ENCODE peak calls at places on chromosome 21, in five cellular contexts. One of them, this sample, is unnamed.

GRCh38 chr21:42097860-42098259 is 26.7 kb downstream of the UMODL1 start:
- DNase-seq in AG04450: peak; percentile 96
- DNase-seq in BE2C: no peak
- DNase-seq in activated CD4-positive, alpha-beta T cell treated with anti-CD3 and anti-CD28 coated beads, Interleukin-2, amount 50 U/mL, for 1 hour: no peak
- DNase-seq in activated CD4-positive, CD25-positive, alpha-beta regulatory T cell: no peak
- DNase-seq in this sample: peak; percentile 75

GRCh38 chr21:36589352-36589971 is 109.5 kb upstream of the SIM2 start:
- DNase-seq in AG04450: no peak
- DNase-seq in BE2C: peak; percentile 42
- DNase-seq in activated CD4-positive, alpha-beta T cell treated with anti-CD3 and anti-CD28 coated beads, Interleukin-2, amount 50 U/mL, for 1 hour: no peak
- DNase-seq in activated CD4-positive, CD25-positive, alpha-beta regulatory T cell: peak; percentile 5
- DNase-seq in this sample: peak; percentile 14

GRCh38 chr21:38334866-38335265 is 78.1 kb downstream of the KCNJ15 start:
- DNase-seq in AG04450: no peak
- DNase-seq in BE2C: no peak
- DNase-seq in activated CD4-positive, alpha-beta T cell treated with anti-CD3 and anti-CD28 coated beads, Interleukin-2, amount 50 U/mL, for 1 hour: no peak
- DNase-seq in activated CD4-positive, CD25-positive, alpha-beta regulatory T cell: no peak
- DNase-seq in this sample: no peak

GRCh38 chr21:36874665-36875064 is 91.8 kb downstream of the HLCS start:
- DNase-seq in AG04450: no peak
- DNase-seq in BE2C: no peak
- DNase-seq in activated CD4-positive, alpha-beta T cell treated with anti-CD3 and anti-CD28 coated beads, Interleukin-2, amount 50 U/mL, for 1 hour: no peak
- DNase-seq in activated CD4-positive, CD25-positive, alpha-beta regulatory T cell: no peak
- DNase-seq in this sample: no peak

GRCh38 chr21:38913120-38913975 is 107.6 kb downstream of the ETS2 start:
- DNase-seq in AG04450: peak; percentile 36
- DNase-seq in BE2C: peak; percentile 35
- DNase-seq in activated CD4-positive, alpha-beta T cell treated with anti-CD3 and anti-CD28 coated beads, Interleukin-2, amount 50 U/mL, for 1 hour: peak; percentile 3
- DNase-seq in activated CD4-positive, CD25-positive, alpha-beta regulatory T cell: no peak
- DNase-seq in this sample: no peak

GRCh38 chr21:14923468-14923867 is 141.3 kb downstream of the NRIP1 start:
- DNase-seq in AG04450: no peak
- DNase-seq in BE2C: no peak
- DNase-seq in activated CD4-positive, alpha-beta T cell treated with anti-CD3 and anti-CD28 coated beads, Interleukin-2, amount 50 U/mL, for 1 hour: no peak
- DNase-seq in activated CD4-positive, CD25-positive, alpha-beta regulatory T cell: no peak
- DNase-seq in this sample: no peak

GRCh38 chr21:35368326-35368725 is 319.2 kb upstream of the RUNX1 start:
- DNase-seq in AG04450: no peak
- DNase-seq in BE2C: no peak
- DNase-seq in activated CD4-positive, alpha-beta T cell treated with anti-CD3 and anti-CD28 coated beads, Interleukin-2, amount 50 U/mL, for 1 hour: no peak
- DNase-seq in activated CD4-positive, CD25-positive, alpha-beta regulatory T cell: no peak
- DNase-seq in this sample: no peak

GRCh38 chr21:29499734-29500343 is 201.1 kb downstream of the BACH1 start:
- DNase-seq in AG04450: no peak
- DNase-seq in BE2C: peak; percentile 60
- DNase-seq in activated CD4-positive, alpha-beta T cell treated with anti-CD3 and anti-CD28 coated beads, Interleukin-2, amount 50 U/mL, for 1 hour: no peak
- DNase-seq in activated CD4-positive, CD25-positive, alpha-beta regulatory T cell: no peak
- DNase-seq in this sample: no peak

GRCh38 chr21:15062566-15062965 is 2.2 kb downstream of the NRIP1 start:
- DNase-seq in AG04450: no peak
- DNase-seq in BE2C: no peak
- DNase-seq in activated CD4-positive, alpha-beta T cell treated with anti-CD3 and anti-CD28 coated beads, Interleukin-2, amount 50 U/mL, for 1 hour: no peak
- DNase-seq in activated CD4-positive, CD25-positive, alpha-beta regulatory T cell: no peak
- DNase-seq in this sample: no peak

GRCh38 chr21:14864211-14865021 is 200.4 kb downstream of the NRIP1 start:
- DNase-seq in AG04450: peak; percentile 42
- DNase-seq in BE2C: peak; percentile 77
- DNase-seq in activated CD4-positive, alpha-beta T cell treated with anti-CD3 and anti-CD28 coated beads, Interleukin-2, amount 50 U/mL, for 1 hour: peak; percentile 8
- DNase-seq in activated CD4-positive, CD25-positive, alpha-beta regulatory T cell: no peak
- DNase-seq in this sample: peak; percentile 47

GRCh38 chr21:45415188-45415942 is 10.4 kb downstream of the COL18A1 start:
- DNase-seq in AG04450: no peak
- DNase-seq in BE2C: no peak
- DNase-seq in activated CD4-positive, alpha-beta T cell treated with anti-CD3 and anti-CD28 coated beads, Interleukin-2, amount 50 U/mL, for 1 hour: no peak
- DNase-seq in activated CD4-positive, CD25-positive, alpha-beta regulatory T cell: no peak
- DNase-seq in this sample: no peak

GRCh38 chr21:42970946-42971653 is 3.3 kb upstream of the PKNOX1 start:
- DNase-seq in AG04450: no peak
- DNase-seq in BE2C: no peak
- DNase-seq in activated CD4-positive, alpha-beta T cell treated with anti-CD3 and anti-CD28 coated beads, Interleukin-2, amount 50 U/mL, for 1 hour: no peak
- DNase-seq in activated CD4-positive, CD25-positive, alpha-beta regulatory T cell: no peak
- DNase-seq in this sample: no peak

GRCh38 chr21:37208056-37208705 is 59.0 kb downstream of the VPS26C start:
- DNase-seq in AG04450: no peak
- DNase-seq in BE2C: peak; percentile 44
- DNase-seq in activated CD4-positive, alpha-beta T cell treated with anti-CD3 and anti-CD28 coated beads, Interleukin-2, amount 50 U/mL, for 1 hour: no peak
- DNase-seq in activated CD4-positive, CD25-positive, alpha-beta regulatory T cell: no peak
- DNase-seq in this sample: no peak

GRCh38 chr21:27149034-27149433 is 182.1 kb upstream of the ADAMTS5 start:
- DNase-seq in AG04450: no peak
- DNase-seq in BE2C: no peak
- DNase-seq in activated CD4-positive, alpha-beta T cell treated with anti-CD3 and anti-CD28 coated beads, Interleukin-2, amount 50 U/mL, for 1 hour: no peak
- DNase-seq in activated CD4-positive, CD25-positive, alpha-beta regulatory T cell: no peak
- DNase-seq in this sample: peak; percentile 49

GRCh38 chr21:32330784-32331311 is 32.2 kb downstream of the MRAP start:
- DNase-seq in AG04450: no peak
- DNase-seq in BE2C: no peak
- DNase-seq in activated CD4-positive, alpha-beta T cell treated with anti-CD3 and anti-CD28 coated beads, Interleukin-2, amount 50 U/mL, for 1 hour: no peak
- DNase-seq in activated CD4-positive, CD25-positive, alpha-beta regulatory T cell: no peak
- DNase-seq in this sample: no peak

GRCh38 chr21:46287541-46287940 is 1.4 kb downstream of the YBEY start:
- DNase-seq in AG04450: no peak
- DNase-seq in BE2C: no peak
- DNase-seq in activated CD4-positive, alpha-beta T cell treated with anti-CD3 and anti-CD28 coated beads, Interleukin-2, amount 50 U/mL, for 1 hour: no peak
- DNase-seq in activated CD4-positive, CD25-positive, alpha-beta regulatory T cell: no peak
- DNase-seq in this sample: no peak

This sample was measured in fibroblast of the conjunctiva.